ENCODE peak calls at places on chromosomes 12 and 14, in ten cellular contexts. O, D, V, N, W, Z, J, U, C and B are unnamed samples.

GRCh38 chr14:41362134-41362533 is 244.5 kb upstream of the LRFN5 start:
- DNase-seq in C (peak; percentile 29), J (peak; percentile 34), Z (no peak), V (no peak), U (no peak), W (no peak), D (no peak), N (no peak), O (peak; percentile 1), B (no peak)

GRCh38 chr12:27279836-27280235 is 35.8 kb downstream of the STK38L start:
- DNase-seq in J (no peak), N (no peak), O (no peak), D (no peak), U (no peak), C (no peak), W (no peak), V (no peak), Z (no peak), B (peak; percentile 20)

GRCh38 chr12:118980407-118981014 is 830 bp upstream of the SRRM4 start:
- DNase-seq in N (no peak), Z (no peak), D (no peak), U (no peak), W (no peak), V (no peak), C (peak; percentile 51), O (no peak), J (no peak), B (no peak)

GRCh38 chr14:54489731-54490447 is 1.1 kb upstream of the GMFB start:
- DNase-seq in W (no peak), U (no peak), C (peak; percentile 90), D (no peak), J (peak; percentile 43), N (no peak), Z (no peak), V (no peak), O (peak; percentile 18), B (no peak)

GRCh38 chr12:126191037-126191891 is 1126.0 kb downstream of the AACS start:
- DNase-seq in V (no peak), O (no peak), U (no peak), C (peak; percentile 81), W (no peak), J (no peak), Z (no peak), N (no peak), D (no peak), B (no peak)

GRCh38 chr12:119659289-119659897 is 8.5 kb upstream of the PRKAB1 start:
- DNase-seq in O (peak; percentile 48), Z (no peak), D (peak; percentile 48), N (no peak), C (no peak), W (peak; percentile 57), V (no peak), J (peak; percentile 35), U (no peak), B (peak; percentile 57)

GRCh38 chr14:54804720-54805060 is 97.9 kb downstream of the GCH1 start:
- DNase-seq in W (no peak), N (no peak), Z (no peak), C (no peak), J (no peak), V (no peak), U (no peak), D (no peak), O (no peak), B (no peak)

GRCh38 chr12:4555804-4556203 is 6.2 kb upstream of the DYRK4 start:
- DNase-seq in C (no peak), Z (no peak), W (no peak), N (no peak), U (no peak), O (peak; percentile 37), J (peak; percentile 40), V (no peak), D (peak; percentile 14), B (no peak)

GRCh38 chr12:132278421-132279183 is 50.8 kb downstream of the GALNT9 start:
- DNase-seq in N (peak; percentile 8), O (no peak), C (no peak), V (no peak), W (no peak), J (no peak), Z (no peak), U (no peak), D (no peak), B (no peak)

GRCh38 chr14:36591482-36591881 is 9.1 kb upstream of the NKX2-8 start:
- DNase-seq in U (no peak), W (no peak), D (no peak), Z (no peak), V (no peak), N (no peak), J (no peak), C (no peak), O (no peak), B (no peak)

GRCh38 chr14:61190341-61190740 is 90.8 kb downstream of the TMEM30B start:
- DNase-seq in C (no peak), J (no peak), U (no peak), Z (no peak), W (no peak), V (no peak), N (no peak), D (peak; percentile 50), O (no peak), B (no peak)

GRCh38 chr12:39327520-39327919 is 115.4 kb downstream of the KIF21A start:
- DNase-seq in V (no peak), U (no peak), W (no peak), N (no peak), C (peak; percentile 13), O (no peak), J (no peak), Z (no peak), D (no peak), B (no peak)

GRCh38 chr14:24259282-24260025 is 3.5 kb downstream of the TGM1 start:
- DNase-seq in V (no peak), D (peak; percentile 48), O (peak; percentile 21), J (no peak), U (peak; percentile 36), Z (no peak), C (peak; percentile 19), W (no peak), N (no peak), B (no peak)

GRCh38 chr12:57459750-57460400 is at the start of gene GLI1:
- DNase-seq in D (no peak), V (no peak), U (no peak), Z (no peak), W (no peak), O (peak; percentile 68), C (peak; percentile 36), J (no peak), N (no peak), B (no peak)

GRCh38 chr12:120181991-120182631 is 12.4 kb downstream of the GCN1 start:
- DNase-seq in V (no peak), U (no peak), J (peak; percentile 90), C (peak; percentile 30), W (no peak), Z (peak; percentile 88), O (peak; percentile 81), D (peak; percentile 71), N (peak; percentile 56), B (no peak)

GRCh38 chr14:73814158-73814557 is 37.5 kb upstream of the PTGR2 start:
- DNase-seq in O (no peak), D (peak; percentile 37), U (no peak), C (no peak), Z (no peak), N (no peak), W (peak; percentile 15), J (no peak), V (no peak), B (no peak)

GRCh38 chr14:88853129-88853528 is 28.7 kb downstream of the TTC8 start:
- DNase-seq in U (no peak), W (no peak), N (no peak), D (no peak), C (no peak), O (no peak), V (no peak), J (no peak), Z (no peak), B (no peak)

GRCh38 chr14:103923863-103924262 is 4.4 kb upstream of the TDRD9 start:
- DNase-seq in N (no peak), J (no peak), C (peak; percentile 22), O (no peak), D (no peak), U (no peak), Z (no peak), W (no peak), V (no peak), B (peak; percentile 65)

GRCh38 chr12:59698599-59698998 is 102.8 kb downstream of the SLC16A7 start:
- DNase-seq in O (peak; percentile 91), U (no peak), W (no peak), V (no peak), D (peak; percentile 87), Z (no peak), C (no peak), N (no peak), J (peak; percentile 91), B (no peak)

GRCh38 chr12:53967451-53968059 is 5.4 kb upstream of the HOXC11 start:
- DNase-seq in C (no peak), O (no peak), W (no peak), V (no peak), Z (peak; percentile 52), J (no peak), D (no peak), U (no peak), N (no peak), B (no peak)
- H3K4me3 ChIP-seq in C (no peak overlapping the region), O (no peak overlapping the region), W (no peak overlapping the region), V (no peak overlapping the region), Z (no peak overlapping the region), J (no peak overlapping the region), D (no peak overlapping the region), U (no peak overlapping the region), N (peak overlapping the region; percentile 42), B (no peak overlapping the region)

DNA sequence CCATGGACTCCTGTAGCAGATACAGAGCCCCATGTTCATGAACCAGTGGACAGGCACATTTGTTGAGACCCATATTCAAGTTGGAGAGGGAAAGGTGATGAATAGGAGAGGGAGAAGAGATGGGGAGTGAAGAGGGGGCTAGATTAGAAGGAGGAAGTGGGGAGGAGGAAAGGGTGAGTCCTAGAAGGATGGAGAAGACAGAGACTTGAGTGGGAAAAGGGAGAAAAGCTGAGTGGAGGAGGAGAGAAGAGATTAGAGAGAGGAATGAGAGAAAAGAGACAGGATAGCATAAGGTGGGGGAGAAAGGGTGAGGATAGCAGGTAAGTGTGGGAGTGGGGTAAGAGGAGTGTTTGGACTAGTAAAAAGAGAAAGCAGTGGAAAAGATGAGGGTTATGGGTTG is 4.9 kb upstream of the ASIC1 start:
- DNase-seq in V (no peak), Z (no peak), D (no peak), O (no peak), N (no peak), U (no peak), J (no peak), C (no peak), W (no peak), B (no peak)
- H3K4me3 ChIP-seq in V (no peak overlapping the region), Z (no peak overlapping the region), D (no peak overlapping the region), O (no peak overlapping the region), N (no peak overlapping the region), U (no peak overlapping the region), J (no peak overlapping the region), C (no peak overlapping the region), W (no peak overlapping the region), B (no peak overlapping the region)

GRCh38 chr12:1580526-1580925 is 13.9 kb downstream of the FBXL14 start:
- DNase-seq in O (no peak), V (no peak), C (peak; percentile 46), D (no peak), W (no peak), N (no peak), Z (peak; percentile 15), U (no peak), J (no peak), B (no peak)
- H3K4me3 ChIP-seq in O (no peak overlapping the region), V (no peak overlapping the region), C (no peak overlapping the region), D (no peak overlapping the region), W (no peak overlapping the region), N (no peak overlapping the region), Z (no peak overlapping the region), U (no peak overlapping the region), J (no peak overlapping the region), B (no peak overlapping the region)

GRCh38 chr12:122081108-122081696 is 2.6 kb downstream of the MLXIP start:
- DNase-seq in Z (peak; percentile 77), C (no peak), J (peak; percentile 53), W (no peak), D (peak; percentile 60), O (peak; percentile 81), V (no peak), U (peak; percentile 58), N (no peak), B (no peak)
- H3K4me3 ChIP-seq in Z (peak overlapping the region; percentile 73), C (no peak overlapping the region), J (peak overlapping the region; percentile 86), W (peak overlapping the region; percentile 96), D (peak overlapping the region; percentile 88), O (peak overlapping the region; percentile 78), V (peak overlapping the region; percentile 70), U (peak overlapping the region; percentile 64), N (peak overlapping the region; percentile 97), B (peak overlapping the region; percentile 89)